ENCODE peak calls at places on chromosomes 11 and 22, in six cellular contexts. A, N, T, W, O and C are unnamed samples.

GRCh38 chr11:65529475-65530156 is 4.7 kb downstream of the SCYL1 start:
- DNase-seq in A (no peak), N (no peak), T (no peak), W (no peak), O (no peak), C (no peak)

GRCh38 chr11:2268911-2269600 is 1.3 kb downstream of the ASCL2 start:
- DNase-seq in A (peak), N (peak), T (peak), W (no peak), O (peak), C (peak)

GRCh38 chr11:69302447-69302846 is 8.5 kb downstream of the MYEOV start:
- DNase-seq in A (no peak), N (no peak), T (no peak), W (no peak), O (no peak), C (no peak)

GRCh38 chr11:14125529-14125928 is 163.0 kb downstream of the SPON1 start:
- DNase-seq in A (no peak), N (peak), T (no peak), W (no peak), O (no peak), C (no peak)

GRCh38 chr22:39332441-39333064 is 13.1 kb upstream of the RPL3 start:
- DNase-seq in A (no peak), N (no peak), T (no peak), W (no peak), O (peak), C (no peak)

GRCh38 chr11:18523079-18523478 is 3.7 kb downstream of the TSG101 start:
- DNase-seq in A (no peak), N (peak), T (no peak), W (no peak), O (no peak), C (no peak)

GRCh38 chr11:94455861-94456260 is 37.8 kb downstream of the MRE11 start:
- DNase-seq in A (no peak), N (peak), T (no peak), W (no peak), O (no peak), C (no peak)

GRCh38 chr11:9090488-9091043 is 833 bp downstream of the SCUBE2 start:
- DNase-seq in A (no peak), N (no peak), T (no peak), W (no peak), O (no peak), C (no peak)

GRCh38 chr22:41983516-41983915 is 14.3 kb downstream of the SEPTIN3 start:
- DNase-seq in A (no peak), N (no peak), T (no peak), W (peak), O (no peak), C (peak)

GRCh38 chr22:29450222-29450621 is 11.8 kb downstream of the RFPL1 start:
- DNase-seq in A (no peak), N (no peak), T (no peak), W (no peak), O (no peak), C (no peak)

GRCh38 chr11:62472063-62472884 is 53.4 kb downstream of the SCGB1A1 start:
- DNase-seq in A (no peak), N (peak), T (peak), W (no peak), O (peak), C (peak)

GRCh38 chr11:11657101-11657935 is 35.5 kb upstream of the GALNT18 start:
- DNase-seq in A (no peak), N (no peak), T (no peak), W (no peak), O (no peak), C (no peak)

GRCh38 chr11:33319965-33320813 is 63.0 kb downstream of the HIPK3 start:
- DNase-seq in A (no peak), N (no peak), T (no peak), W (no peak), O (no peak), C (no peak)

GRCh38 chr11:126334665-126335462 is 20.6 kb upstream of the ST3GAL4 start:
- DNase-seq in A (no peak), N (peak), T (no peak), W (no peak), O (no peak), C (no peak)

GRCh38 chr22:39144101-39144815 is 8.2 kb downstream of the CBX7 start:
- DNase-seq in A (peak), N (peak), T (peak), W (peak), O (peak), C (peak)

GRCh38 chr11:69542314-69543168 is 61.1 kb downstream of the LINC01488 start:
- DNase-seq in A (no peak), N (no peak), T (no peak), W (no peak), O (no peak), C (no peak)

GRCh38 chr11:66281001-66281400 is 3.0 kb downstream of the CNIH2 start:
- DNase-seq in A (no peak), N (peak), T (no peak), W (no peak), O (no peak), C (no peak)

GRCh38 chr22:29947410-29948387 is 64.7 kb downstream of the MTMR3 start:
- DNase-seq in A (no peak), N (no peak), T (no peak), W (no peak), O (peak), C (peak)

GRCh38 chr22:17194213-17194612 is 25.0 kb downstream of the ADA2 start:
- DNase-seq in A (no peak), N (no peak), T (no peak), W (no peak), O (no peak), C (no peak)

GRCh38 chr11:17924713-17925112 is 88.1 kb downstream of the SERGEF start:
- DNase-seq in A (no peak), N (no peak), T (no peak), W (no peak), O (no peak), C (no peak)

GRCh38 chr11:126086248-126086647 is 23.6 kb upstream of the CDON start:
- DNase-seq in A (no peak), N (no peak), T (no peak), W (no peak), O (no peak), C (no peak)

GRCh38 chr11:12693485-12694181 is 19.4 kb downstream of the TEAD1 start:
- DNase-seq in A (peak), N (peak), T (peak), W (peak), O (peak), C (peak)
- TF ChIP-seq CTCF in A (no peak), N (no peak), T (no peak), W (no peak), O (no peak), C (no peak)

DNA sequence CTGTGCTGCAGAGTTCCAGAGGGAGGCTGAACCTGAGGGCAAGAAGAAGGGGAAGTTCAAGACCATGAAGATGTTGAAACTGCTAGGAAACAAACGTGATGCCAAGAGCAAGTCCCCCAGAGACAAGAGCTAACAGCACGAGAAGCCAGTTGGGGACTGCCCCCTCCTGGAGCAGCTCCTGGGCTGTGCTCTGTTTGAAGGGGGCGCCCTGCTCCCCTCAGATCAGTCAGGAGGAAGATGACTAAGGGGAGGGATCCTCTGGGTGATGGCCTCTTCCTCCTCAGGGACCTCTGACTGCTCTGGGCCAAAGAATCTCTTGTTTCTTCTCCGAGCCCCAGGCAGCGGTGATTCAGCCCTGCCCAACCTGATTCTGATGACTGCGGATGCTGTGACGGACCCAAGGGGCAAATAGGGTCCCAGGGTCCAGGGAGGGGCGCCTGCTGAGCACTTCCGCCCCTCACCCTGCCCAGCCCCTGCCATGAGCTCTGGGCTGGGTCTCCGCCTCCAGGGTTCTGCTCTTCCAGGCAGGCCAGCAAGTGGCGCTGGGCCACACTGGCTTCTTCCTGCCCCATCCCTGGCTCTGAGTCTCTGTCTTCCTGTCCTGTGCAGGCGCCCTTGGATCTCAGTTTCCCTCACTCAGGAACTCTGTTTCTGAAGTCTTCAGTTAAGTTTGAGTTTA is 12.6 kb downstream of the C22orf23 start:
- DNase-seq in A (no peak), N (no peak), T (no peak), W (no peak), O (no peak), C (peak)
- TF ChIP-seq CTCF in A (no peak), N (no peak), T (no peak), W (no peak), O (no peak), C (no peak)

DNA sequence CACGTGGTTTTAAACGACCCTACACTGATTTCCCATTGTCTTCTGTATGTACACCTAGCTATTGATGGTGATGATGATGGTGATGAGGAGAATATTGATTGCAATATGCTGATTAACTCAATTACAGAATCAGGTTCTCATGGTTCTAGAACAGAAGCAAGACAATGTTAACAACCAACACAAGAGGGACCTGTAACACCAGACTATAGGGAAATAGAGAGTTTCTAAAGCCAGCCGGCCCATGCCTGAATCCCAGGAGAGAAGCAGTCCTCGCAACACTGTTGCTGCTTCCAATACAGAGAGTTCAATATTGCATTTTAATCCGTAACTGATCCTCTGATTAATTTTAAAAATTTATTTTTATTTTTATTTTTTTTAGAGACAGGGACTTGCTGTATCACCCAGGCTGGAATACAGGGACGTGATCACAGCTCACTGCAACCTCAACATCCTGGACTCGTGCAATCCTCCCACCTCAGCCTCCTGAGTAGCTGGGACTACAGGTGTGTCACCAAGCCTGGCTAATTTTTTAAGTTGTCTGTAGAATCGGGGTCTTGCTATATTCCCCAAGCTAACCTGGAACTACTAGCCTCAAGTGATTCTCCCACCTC is 22.2 kb upstream of the UBASH3B start:
- DNase-seq in A (no peak), N (peak), T (no peak), W (no peak), O (peak), C (peak)
- TF ChIP-seq CTCF in A (no peak), N (peak), T (peak), W (peak), O (peak), C (peak)

DNA sequence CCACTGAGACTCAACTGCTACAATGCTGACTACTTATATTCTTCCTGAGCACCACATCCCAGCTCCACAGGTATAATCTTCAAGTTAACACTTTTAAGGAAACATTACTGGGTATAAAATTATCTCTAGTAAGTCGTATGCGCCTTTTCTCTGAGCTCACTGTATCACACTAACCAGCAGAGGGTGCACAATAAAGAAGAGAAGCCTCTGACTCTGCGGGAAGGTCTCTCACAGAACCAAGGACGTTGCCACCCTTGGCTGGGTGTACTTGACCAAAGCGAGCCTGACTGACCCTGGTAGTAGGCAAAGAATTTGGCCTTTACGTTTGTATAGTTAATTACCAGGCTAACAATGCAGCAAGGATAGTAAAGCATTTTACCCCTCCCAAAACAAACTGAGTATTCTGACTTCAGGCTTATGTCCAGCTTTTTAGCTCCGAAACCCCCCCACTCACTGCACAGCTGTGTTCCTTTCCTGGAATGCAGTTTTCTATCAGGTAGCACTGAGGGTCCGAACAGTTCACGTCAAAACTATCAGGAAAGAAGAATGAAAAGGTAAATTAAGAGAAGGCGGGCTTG is at the start of gene BTBD18:
- DNase-seq in A (peak), N (peak), T (peak), W (no peak), O (peak), C (peak)
- TF ChIP-seq CTCF in A (peak), N (peak), T (peak), W (peak), O (peak), C (peak)

GRCh38 chr11:114796954-114797721 is 118.8 kb downstream of the NXPE2 start:
- DNase-seq in A (no peak), N (peak), T (no peak), W (no peak), O (no peak), C (no peak)

GRCh38 chr11:114794048-114794684 is 115.8 kb downstream of the NXPE2 start:
- DNase-seq in A (no peak), N (no peak), T (no peak), W (no peak), O (no peak), C (no peak)

GRCh38 chr11:114799524-114799923 is 121.2 kb downstream of the NXPE2 start:
- DNase-seq in A (no peak), N (no peak), T (no peak), W (no peak), O (no peak), C (no peak)
- TF ChIP-seq CTCF in A (no peak), N (no peak), T (no peak), W (no peak), O (no peak), C (no peak)

DNA sequence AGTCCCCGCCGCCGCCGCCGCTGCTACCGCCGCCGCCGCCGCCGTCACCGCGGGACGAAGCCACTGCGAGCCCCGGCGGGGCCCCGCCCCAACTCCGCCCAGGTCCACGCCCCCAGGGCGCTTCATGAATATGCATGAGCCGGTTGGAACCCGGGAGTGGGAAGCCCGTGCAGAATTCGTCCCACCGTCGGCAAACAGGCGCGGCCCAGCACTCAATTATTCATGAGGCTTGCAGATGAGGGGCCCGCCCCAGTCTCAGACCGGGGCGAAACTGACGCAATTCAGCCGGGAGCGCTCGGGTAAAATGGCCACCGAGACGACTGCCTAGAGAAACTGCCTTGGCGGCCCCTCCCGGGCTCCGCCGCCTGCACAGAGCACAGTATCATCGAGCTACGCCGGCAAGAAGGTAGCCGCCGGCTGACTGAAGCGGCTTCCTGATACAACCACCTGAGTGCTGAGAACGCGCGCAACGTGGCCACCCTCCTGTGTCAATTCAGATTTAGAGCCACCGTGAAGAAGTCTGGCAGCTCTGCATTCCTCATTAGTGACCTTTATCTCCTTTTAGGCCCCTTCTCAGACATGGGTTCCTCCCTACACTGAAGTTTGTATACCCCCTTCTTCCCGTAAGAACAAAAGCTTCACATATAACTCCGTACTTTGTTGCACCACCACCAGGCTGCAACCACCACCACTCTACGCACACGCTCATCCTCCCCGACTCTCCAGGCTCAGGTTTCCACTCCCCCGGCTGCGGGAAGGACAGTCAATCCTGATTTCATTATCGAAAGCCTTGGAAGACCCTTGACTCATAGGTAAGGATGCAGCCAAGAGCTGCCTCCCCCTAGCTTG is at the start of gene TNKS1BP1:
- DNase-seq in A (peak), N (peak), T (peak), W (peak), O (peak), C (peak)
- TF ChIP-seq CTCF in A (no peak), N (no peak), T (no peak), W (no peak), O (no peak), C (no peak)

GRCh38 chr11:73402834-73403185 is 26.6 kb downstream of the RELT start:
- DNase-seq in A (no peak), N (peak), T (no peak), W (no peak), O (no peak), C (peak)
- TF ChIP-seq CTCF in A (no peak), N (peak), T (no peak), W (peak), O (peak), C (peak)

DNA sequence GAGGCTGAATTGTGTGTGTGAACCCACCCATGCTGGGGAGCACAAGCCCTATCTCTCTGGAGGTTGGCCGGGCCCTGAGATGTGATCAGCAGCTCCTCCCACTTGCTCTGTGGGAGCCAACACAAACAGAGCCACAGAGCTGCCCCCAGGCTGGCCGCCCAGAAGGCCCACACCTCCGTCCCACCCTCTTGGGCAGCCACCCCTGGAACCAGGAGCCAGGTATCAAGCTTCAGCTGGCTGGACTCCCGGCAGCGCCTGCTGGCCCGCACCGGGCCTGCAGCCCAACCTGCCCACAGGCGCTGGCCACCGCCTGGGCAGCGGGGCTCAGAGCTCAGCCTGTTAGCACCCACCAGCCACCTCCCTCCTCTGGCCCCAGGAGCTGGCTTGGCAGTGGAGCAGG is 451.0 kb downstream of the SOX6 start:
- DNase-seq in A (no peak), N (no peak), T (no peak), W (no peak), O (no peak), C (no peak)
- TF ChIP-seq CTCF in A (no peak), N (no peak), T (no peak), W (no peak), O (no peak), C (no peak)

DNA sequence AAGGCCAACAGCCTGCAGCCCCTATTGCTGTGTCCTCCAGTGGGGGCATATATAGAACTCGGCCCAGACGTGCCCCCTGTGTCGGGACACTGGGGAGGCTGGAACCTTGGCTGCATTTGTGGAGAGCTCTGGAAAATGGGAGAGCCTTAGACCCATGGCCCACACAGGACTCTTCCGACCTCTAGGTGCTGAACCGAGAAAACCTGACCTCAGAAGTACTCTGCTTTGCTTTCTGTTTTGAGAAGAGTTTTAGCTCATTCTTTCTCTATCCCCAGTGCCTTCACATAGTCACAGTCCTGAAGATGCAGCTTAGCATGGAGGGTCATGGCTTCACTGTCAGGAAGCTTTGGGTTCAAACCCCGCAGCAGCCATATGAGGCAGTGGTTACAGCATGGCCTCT is 271.8 kb upstream of the B3GAT1 start:
- DNase-seq in A (no peak), N (no peak), T (no peak), W (no peak), O (no peak), C (no peak)
- TF ChIP-seq CTCF in A (no peak), N (no peak), T (no peak), W (no peak), O (no peak), C (no peak)